ENCODE peak calls at places on chromosome 2, in nine cellular contexts. W is sigmoid colon, M is lower lobe of right lung, T is MM.1S, K is ovary, S is Caco-2, J is colonic mucosa, R is GM23338, B is cardiac muscle cell. D is an unnamed sample.

GRCh38 chr2:70830333-70830732 is 5.3 kb downstream of the CD207 start:
- DNase-seq in J (no peak), K (no peak), R (no peak), M (no peak), T (no peak), W (no peak), B (no peak), S (no peak), D (no peak)

GRCh38 chr2:207320381-207321159 is 154.8 kb upstream of the KLF7 start:
- DNase-seq in M (no peak), S (no peak), J (no peak), B (no peak), K (no peak), T (no peak), R (no peak), W (no peak), D (no peak)

GRCh38 chr2:180328795-180329422 is 321.8 kb upstream of the CWC22 start:
- DNase-seq in R (peak; percentile 25), J (no peak), T (no peak), S (no peak), W (no peak), K (no peak), M (no peak), B (no peak), D (no peak)

GRCh38 chr2:119548516-119549120 is 4.4 kb downstream of the CFAP221 start:
- DNase-seq in M (no peak), T (no peak), B (no peak), J (no peak), W (no peak), R (no peak), K (no peak), S (no peak), D (no peak)

GRCh38 chr2:145593991-145594702 is 1074.2 kb upstream of the ZEB2 start:
- DNase-seq in S (peak; percentile 8), M (no peak), W (no peak), J (no peak), R (peak; percentile 57), K (no peak), B (peak; percentile 10), T (no peak), D (no peak)

GRCh38 chr2:28277466-28277865 is 115.2 kb upstream of the FOSL2 start:
- DNase-seq in S (peak; percentile 86), K (no peak), B (no peak), T (no peak), R (no peak), M (no peak), J (no peak), W (no peak), D (no peak)

GRCh38 chr2:16546128-16546754 is 119.4 kb downstream of the CYRIA start:
- DNase-seq in T (peak; percentile 73), M (no peak), W (no peak), J (peak; percentile 20), B (peak; percentile 94), S (peak; percentile 80), K (no peak), R (peak; percentile 90), D (peak; percentile 31)

GRCh38 chr2:136765736-136766323 is 485 bp downstream of the THSD7B start:
- DNase-seq in K (no peak), B (peak; percentile 44), S (no peak), M (no peak), T (peak; percentile 72), R (peak; percentile 45), W (no peak), J (no peak), D (no peak)

GRCh38 chr2:7392076-7392787 is 475.0 kb downstream of the RNF144A start:
- DNase-seq in M (no peak), B (no peak), S (no peak), K (no peak), J (no peak), W (no peak), R (no peak), T (no peak), D (no peak)

GRCh38 chr2:109397883-109398282 is 215.9 kb downstream of the SEPTIN10 start:
- DNase-seq in R (no peak), W (no peak), K (no peak), B (no peak), J (no peak), M (no peak), S (no peak), T (no peak), D (no peak)

GRCh38 chr2:56183643-56184499 is at the start of gene CCDC85A:
- DNase-seq in M (peak; percentile 88), T (peak; percentile 81), J (peak; percentile 87), K (peak; percentile 63), S (peak; percentile 90), W (peak; percentile 83), B (peak; percentile 91), R (peak; percentile 86), D (peak; percentile 93)

GRCh38 chr2:12718662-12719399 is 2.1 kb downstream of the TRIB2 start:
- DNase-seq in R (peak; percentile 75), W (no peak), B (peak; percentile 15), K (peak; percentile 19), S (no peak), M (no peak), T (no peak), J (no peak), D (no peak)

GRCh38 chr2:223538920-223539440 is 63.2 kb downstream of the SCG2 start:
- DNase-seq in M (no peak), R (no peak), T (no peak), S (no peak), B (peak; percentile 73), K (peak; percentile 23), J (no peak), W (no peak), D (no peak)

GRCh38 chr2:191927991-191928390 is 81.1 kb upstream of the CAVIN2 start:
- DNase-seq in S (no peak), K (no peak), B (no peak), J (no peak), T (no peak), R (no peak), M (no peak), W (no peak), D (no peak)

GRCh38 chr2:231672617-231673347 is 35.5 kb upstream of the PTMA start:
- DNase-seq in T (no peak), M (peak; percentile 81), B (peak; percentile 59), J (peak; percentile 89), W (peak; percentile 80), R (peak; percentile 93), S (peak; percentile 48), K (no peak), D (no peak)

GRCh38 chr2:231673348-231673770 is 35.0 kb upstream of the PTMA start:
- DNase-seq in B (peak; percentile 81), K (peak; percentile 69), S (peak; percentile 32), J (peak; percentile 96), T (no peak), W (peak; percentile 84), R (peak; percentile 98), M (peak; percentile 89), D (no peak)

GRCh38 chr2:231668981-231669380 is 39.3 kb upstream of the PTMA start:
- DNase-seq in R (no peak), S (no peak), J (no peak), W (no peak), B (no peak), K (no peak), T (no peak), M (no peak), D (no peak)

GRCh38 chr2:231671617-231672350 is 36.5 kb upstream of the PTMA start:
- DNase-seq in R (no peak), S (no peak), M (peak; percentile 69), J (peak; percentile 80), B (no peak), W (no peak), K (no peak), T (peak; percentile 90), D (no peak)

GRCh38 chr2:231670892-231671616 is 37.3 kb upstream of the PTMA start:
- DNase-seq in J (peak; percentile 80), R (peak; percentile 67), W (peak; percentile 71), S (peak; percentile 32), T (peak; percentile 50), B (peak; percentile 45), M (no peak), K (no peak), D (peak; percentile 67)
- TF ChIP-seq CTCF in J (peak; percentile 28), R (peak; percentile 61), W (no peak), S (peak; percentile 53), T (peak; percentile 21), B (peak; percentile 14), M (peak; percentile 36), K (no peak), D (no peak)

DNA sequence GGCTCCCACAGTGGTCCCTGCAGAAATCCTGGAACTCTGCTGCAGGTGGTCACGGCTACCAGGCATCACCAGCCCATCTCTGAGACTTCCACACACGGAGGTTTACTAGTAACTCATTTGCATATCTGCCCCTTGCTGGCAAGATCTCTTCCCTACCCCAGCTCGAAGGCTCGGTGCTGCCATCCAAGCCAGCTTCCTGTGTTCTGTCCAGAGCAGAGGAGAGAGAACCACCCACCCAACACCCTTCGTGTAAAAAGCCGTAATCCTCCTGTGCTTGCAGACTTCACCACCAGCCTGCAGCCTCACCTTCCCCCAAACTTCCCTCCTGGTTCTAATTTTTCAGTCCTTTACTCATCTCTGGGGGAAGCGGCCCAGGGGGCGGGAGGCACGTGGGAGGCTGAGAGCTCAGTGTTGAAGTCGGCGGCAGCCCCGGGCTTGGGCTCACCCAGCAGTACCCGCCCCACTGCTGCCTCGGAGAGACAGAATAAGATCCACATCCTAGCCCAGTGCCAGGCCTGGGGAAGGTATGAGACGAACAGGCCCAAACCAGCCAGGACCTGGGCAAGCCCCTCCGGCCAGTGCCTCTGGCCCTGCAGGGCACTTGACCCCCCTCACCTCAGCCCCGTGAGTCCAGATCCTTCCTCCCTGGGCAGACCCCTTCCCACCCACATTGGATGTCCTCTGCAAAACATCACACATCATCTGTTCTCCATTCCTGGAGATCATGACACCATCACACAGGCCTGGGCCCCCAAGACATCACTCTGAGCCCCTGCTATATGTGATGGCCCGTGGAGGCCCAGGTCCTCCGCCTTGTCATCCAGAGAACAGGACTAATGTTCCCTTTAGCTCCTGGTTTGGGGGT is 145.8 kb upstream of the ID2 start:
- DNase-seq in B (no peak), R (no peak), T (no peak), J (no peak), K (peak; percentile 35), S (no peak), M (no peak), W (peak; percentile 66), D (no peak)
- H3K4me1 ChIP-seq in B (peaks cover 59% of the 10 kb centered on the region), R (no peaks in the 10 kb centered on the region), T (peaks cover 8% of the 10 kb centered on the region), J (peaks cover 6% of the 10 kb centered on the region), K (peaks cover 7% of the 10 kb centered on the region), S (peaks cover 59% of the 10 kb centered on the region), M (peaks cover 71% of the 10 kb centered on the region), W (no peaks in the 10 kb centered on the region), D (no peaks in the 10 kb centered on the region)

DNA sequence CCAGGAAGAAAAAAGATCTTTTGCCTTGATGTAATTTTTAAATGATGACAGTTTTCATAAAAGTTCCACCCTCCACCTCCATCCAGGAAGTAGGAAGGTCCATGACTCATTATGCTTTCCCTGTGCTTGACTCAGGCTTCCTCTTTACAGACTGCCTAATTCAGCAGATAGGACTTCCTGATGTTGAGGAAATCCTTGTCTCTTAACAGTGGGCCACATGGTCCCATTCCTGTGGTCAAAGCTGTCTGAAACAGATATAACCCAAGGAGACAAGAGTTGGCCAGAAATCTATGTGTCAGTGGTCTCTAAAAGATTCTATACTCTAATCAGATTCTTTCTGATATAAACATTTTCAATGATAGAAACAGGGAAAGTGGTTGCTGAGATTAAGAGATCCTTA is 119.1 kb downstream of the BAZ2B start:
- DNase-seq in T (peak; percentile 46), M (no peak), K (no peak), B (no peak), S (no peak), W (no peak), R (no peak), J (peak; percentile 34), D (no peak)
- TF ChIP-seq CTCF in T (no peak), M (no peak), K (no peak), B (no peak), S (no peak), W (no peak), R (no peak), J (no peak), D (no peak)

GRCh38 chr2:112904883-112905282 is 6.1 kb upstream of the IL37 start:
- DNase-seq in S (no peak), B (no peak), R (no peak), J (no peak), W (no peak), K (no peak), T (no peak), M (no peak), D (no peak)
- H3K4me1 ChIP-seq in S (peaks cover 28% of the 10 kb centered on the region), B (no peaks in the 10 kb centered on the region), R (no peaks in the 10 kb centered on the region), J (no peaks in the 10 kb centered on the region), W (no peaks in the 10 kb centered on the region), K (no peaks in the 10 kb centered on the region), T (no peaks in the 10 kb centered on the region), M (no peaks in the 10 kb centered on the region), D (no peaks in the 10 kb centered on the region)